ENCODE peak calls at places on chromosome 11, in seven cellular contexts. Z is OCI-LY7, B is lower lobe of right lung, L is kidney epithelial cell, E is IMR-90, R is dorsolateral prefrontal cortex, N is cardiac fibroblast. F is an unnamed sample.

GRCh38 chr11:96049426-96049825 is 125.5 kb upstream of the MTMR2 start:
- DNase-seq in E (peak; percentile 76), L (no peak), R (no peak), Z (no peak), B (no peak), N (peak; percentile 71), F (peak; percentile 71)

GRCh38 chr11:103773059-103773458 is 263.4 kb upstream of the DDI1 start:
- DNase-seq in L (no peak), B (no peak), E (peak; percentile 83), Z (no peak), N (peak; percentile 96), R (no peak), F (peak; percentile 96)

GRCh38 chr11:19633276-19633675 is 79.4 kb upstream of the NAV2 start:
- DNase-seq in B (peak; percentile 85), E (no peak), R (no peak), L (no peak), Z (no peak), N (peak; percentile 71), F (no peak)

GRCh38 chr11:121426476-121427454 is 25.3 kb upstream of the SORL1 start:
- DNase-seq in B (peak; percentile 68), R (peak; percentile 34), Z (peak; percentile 84), N (no peak), E (no peak), L (no peak), F (no peak)

GRCh38 chr11:19769820-19770219 is 57.2 kb downstream of the NAV2 start:
- DNase-seq in N (peak; percentile 33), B (no peak), R (no peak), Z (no peak), L (peak; percentile 26), E (peak; percentile 66), F (peak; percentile 47)

GRCh38 chr11:83042966-83043711 is 28.6 kb downstream of the RAB30 start:
- DNase-seq in Z (no peak), N (peak; percentile 51), L (no peak), B (no peak), R (no peak), E (no peak), F (peak; percentile 45)

GRCh38 chr11:115503083-115503885 is 931 bp downstream of the CADM1 start:
- DNase-seq in B (peak; percentile 78), Z (peak; percentile 88), R (peak; percentile 68), N (peak; percentile 22), L (no peak), E (peak; percentile 71), F (peak; percentile 10)

GRCh38 chr11:95556342-95557151 is 233.0 kb downstream of the FAM76B start:
- DNase-seq in B (no peak), R (no peak), L (no peak), N (peak; percentile 76), E (peak; percentile 49), Z (no peak), F (peak; percentile 43)

GRCh38 chr11:19428206-19429001 is 187.7 kb upstream of the E2F8 start:
- DNase-seq in L (no peak), N (no peak), E (peak; percentile 34), R (no peak), B (no peak), Z (no peak), F (no peak)

GRCh38 chr11:12968101-12968500 is 41.0 kb upstream of the RASSF10 start:
- DNase-seq in R (no peak), E (no peak), Z (no peak), N (no peak), L (no peak), B (no peak), F (no peak)

GRCh38 chr11:106828976-106829375 is 189.3 kb downstream of the GUCY1A2 start:
- DNase-seq in E (no peak), R (no peak), Z (no peak), N (no peak), L (no peak), B (no peak), F (peak; percentile 13)

GRCh38 chr11:71992331-71992730 is 6.4 kb upstream of the IL18BP start:
- DNase-seq in B (no peak), Z (no peak), E (no peak), L (no peak), N (no peak), R (no peak), F (no peak)

GRCh38 chr11:8087185-8087584 is 6.2 kb downstream of the TUB start:
- DNase-seq in R (no peak), E (no peak), B (no peak), N (no peak), L (no peak), Z (no peak), F (no peak)

GRCh38 chr11:47274495-47275235 is 4.7 kb downstream of the MADD start:
- DNase-seq in N (no peak), R (no peak), E (no peak), Z (no peak), B (no peak), L (no peak), F (no peak)

GRCh38 chr11:46696212-46696558 is 4.2 kb downstream of the ARHGAP1 start:
- DNase-seq in Z (no peak), R (peak; percentile 96), E (no peak), N (no peak), L (no peak), B (no peak), F (no peak)

GRCh38 chr11:76803811-76804600 is 20.9 kb downstream of the TSKU start:
- DNase-seq in B (peak; percentile 75), R (no peak), E (peak; percentile 46), Z (no peak), N (peak; percentile 42), L (no peak), F (peak; percentile 22)

GRCh38 chr11:1233351-1234053 is 10.6 kb downstream of the MUC5B start:
- DNase-seq in B (peak; percentile 30), N (no peak), R (no peak), L (no peak), Z (no peak), E (no peak), F (no peak)

GRCh38 chr11:94198718-94199117 is 70.1 kb downstream of the PANX1 start:
- DNase-seq in R (no peak), E (no peak), B (no peak), N (no peak), L (no peak), Z (no peak), F (no peak)

GRCh38 chr11:100833276-100833675 is 146.2 kb downstream of the ARHGAP42 start:
- DNase-seq in B (no peak), L (no peak), Z (no peak), R (no peak), E (no peak), N (no peak), F (no peak)

GRCh38 chr11:18676803-18677202 is 21.8 kb upstream of the TMEM86A start:
- DNase-seq in B (no peak), Z (no peak), R (no peak), E (no peak), N (no peak), L (no peak), F (no peak)

GRCh38 chr11:86523738-86524602 is 148.4 kb downstream of the ME3 start:
- DNase-seq in N (peak; percentile 84), Z (no peak), E (peak; percentile 99), B (no peak), R (no peak), L (peak; percentile 92), F (peak; percentile 93)

GRCh38 chr11:19349340-19350025 is 108.7 kb upstream of the E2F8 start:
- DNase-seq in E (no peak), R (no peak), Z (no peak), N (peak; percentile 46), B (no peak), L (no peak), F (peak; percentile 54)

DNA sequence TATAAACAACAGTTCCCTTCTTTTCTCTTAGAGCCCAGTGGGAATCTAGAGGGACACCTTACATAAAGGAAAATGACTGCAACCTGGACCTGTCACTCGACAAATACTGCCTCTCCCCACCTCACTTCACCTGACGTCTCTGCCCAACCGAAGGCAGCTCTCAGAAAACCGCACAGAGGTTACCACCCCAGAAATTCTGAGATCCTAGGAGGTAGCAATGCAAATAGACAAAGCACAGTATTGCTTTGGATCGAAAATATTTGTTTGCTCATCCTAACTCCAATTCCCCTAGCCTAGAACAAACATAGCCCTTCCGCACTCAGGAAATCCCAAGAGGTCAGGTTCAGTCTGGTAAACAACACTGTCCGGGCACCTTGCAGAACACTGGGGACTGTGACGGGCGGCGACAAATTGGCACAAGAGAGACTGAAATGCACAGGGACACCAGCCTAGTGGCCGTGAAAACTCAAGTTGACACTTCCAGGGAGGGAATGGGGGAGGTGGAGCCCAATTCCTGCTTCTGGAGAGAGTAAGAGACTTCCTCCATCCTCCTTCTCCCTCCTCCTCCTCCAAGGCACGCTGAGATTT is 420 bp upstream of the TRIM44 start:
- DNase-seq in L (no peak), R (peak; percentile 38), Z (no peak), B (no peak), N (no peak), E (no peak), F (no peak)
- H3K4me3 ChIP-seq in L (peak overlapping the region; percentile 69), R (peak overlapping the region; percentile 83), Z (peak overlapping the region; percentile 69), B (peak overlapping the region; percentile 82), N (peak overlapping the region; percentile 57), E (peak overlapping the region; percentile 68), F (peak overlapping the region; percentile 63)

DNA sequence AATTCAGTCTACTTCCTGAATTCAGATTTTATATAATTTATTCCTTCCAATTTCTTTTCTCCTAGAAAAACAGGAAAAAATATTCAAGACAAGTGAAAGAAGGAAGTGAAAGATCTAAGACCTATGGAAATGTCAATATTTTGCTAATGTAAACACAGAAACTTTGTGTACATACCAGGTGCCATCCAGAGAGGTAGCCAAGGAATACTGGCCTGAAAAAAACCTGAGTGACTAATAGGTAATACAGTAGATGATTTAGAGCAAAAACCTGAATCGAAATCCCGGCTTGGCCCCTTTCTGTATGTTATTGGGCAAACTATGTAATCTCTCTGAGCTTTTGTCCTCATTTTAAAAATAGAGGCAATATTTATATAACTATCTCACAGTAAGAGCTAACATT is 59.2 kb upstream of the FSHB start:
- DNase-seq in E (no peak), L (no peak), Z (no peak), B (no peak), R (no peak), N (no peak), F (no peak)
- TF ChIP-seq CTCF in E (no peak), L (no peak), Z (no peak), B (no peak), R (no peak), N (no peak), F (no peak)

DNA sequence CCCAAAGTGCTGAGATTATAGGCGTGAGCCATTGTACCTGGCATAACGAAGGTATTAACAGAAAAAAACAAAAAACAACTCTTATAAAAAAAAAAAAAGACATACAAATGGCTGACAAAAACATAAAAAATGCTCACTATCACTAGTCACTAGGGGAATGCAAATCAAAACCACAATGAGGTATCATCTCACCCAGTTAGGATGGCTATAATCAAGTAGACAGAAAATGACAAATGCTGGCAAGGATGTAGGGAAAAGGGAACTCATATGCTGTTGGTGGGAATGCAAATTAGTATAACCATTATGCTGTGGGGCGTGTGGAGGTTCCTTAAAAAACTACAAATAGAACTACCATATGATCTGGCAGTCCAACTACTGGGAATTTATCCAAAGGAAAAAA is 17.0 kb downstream of the THY1 start:
- DNase-seq in Z (no peak), N (no peak), R (no peak), L (no peak), E (peak; percentile 13), B (no peak), F (no peak)
- H3K4me3 ChIP-seq in Z (no peak overlapping the region), N (no peak overlapping the region), R (no peak overlapping the region), L (no peak overlapping the region), E (no peak overlapping the region), B (no peak overlapping the region), F (no peak overlapping the region)

GRCh38 chr11:33237039-33237597 is 20.1 kb upstream of the HIPK3 start:
- DNase-seq in R (no peak), B (no peak), Z (no peak), N (no peak), L (no peak), E (no peak), F (no peak)

GRCh38 chr11:33248416-33248957 is 8.7 kb upstream of the HIPK3 start:
- DNase-seq in N (no peak), R (no peak), Z (no peak), B (no peak), E (peak; percentile 77), L (no peak), F (no peak)

GRCh38 chr11:33242575-33242974 is 14.6 kb upstream of the HIPK3 start:
- DNase-seq in N (no peak), L (no peak), B (no peak), E (no peak), R (no peak), Z (no peak), F (no peak)
- TF ChIP-seq CTCF in N (no peak), L (no peak), B (no peak), E (no peak), R (no peak), Z (no peak), F (no peak)

F was measured in fibroblast of pulmonary artery.